ENCODE peak calls at places on chromosomes 7 and 10, in four cellular contexts. S, Y, L and Z are unnamed samples.

GRCh38 chr7:37297546-37297945 is 151.1 kb downstream of the ELMO1 start:
- ATAC-seq in S (no peak), Y (no peak), L (no peak), Z (peak; percentile 28)

GRCh38 chr10:929965-930364 is 1.5 kb downstream of the LARP4B start:
- ATAC-seq in S (no peak), Y (no peak), L (no peak), Z (no peak)

GRCh38 chr7:109635374-109635773 is 1065.7 kb downstream of the DNAJB9 start:
- ATAC-seq in S (no peak), Y (no peak), L (no peak), Z (no peak)

GRCh38 chr7:28149291-28150101 is 31.1 kb downstream of the JAZF1 start:
- ATAC-seq in S (no peak), Y (no peak), L (no peak), Z (no peak)

GRCh38 chr7:139916717-139917395 is 87.8 kb downstream of the TBXAS1 start:
- ATAC-seq in S (no peak), Y (peak; percentile 20), L (no peak), Z (no peak)

GRCh38 chr7:46912692-46913091 is 669.2 kb downstream of the TNS3 start:
- ATAC-seq in S (no peak), Y (no peak), L (no peak), Z (no peak)

GRCh38 chr10:128324468-128324867 is 198.2 kb upstream of the MKI67 start:
- ATAC-seq in S (no peak), Y (no peak), L (no peak), Z (no peak)

GRCh38 chr7:77238703-77239136 is 39.1 kb upstream of the FGL2 start:
- ATAC-seq in S (peak; percentile 76), Y (no peak), L (no peak), Z (peak; percentile 65)

GRCh38 chr7:151862606-151863381 is 14.1 kb downstream of the PRKAG2 start:
- ATAC-seq in S (no peak), Y (peak; percentile 20), L (peak; percentile 30), Z (no peak)

GRCh38 chr7:151864561-151864960 is 12.4 kb downstream of the PRKAG2 start:
- ATAC-seq in S (no peak), Y (no peak), L (no peak), Z (no peak)

GRCh38 chr7:151865070-151865670 is 11.7 kb downstream of the PRKAG2 start:
- ATAC-seq in S (no peak), Y (no peak), L (no peak), Z (no peak)

GRCh38 chr7:151863386-151864079 is 13.4 kb downstream of the PRKAG2 start:
- ATAC-seq in S (no peak), Y (peak; percentile 77), L (peak; percentile 95), Z (no peak)

DNA sequence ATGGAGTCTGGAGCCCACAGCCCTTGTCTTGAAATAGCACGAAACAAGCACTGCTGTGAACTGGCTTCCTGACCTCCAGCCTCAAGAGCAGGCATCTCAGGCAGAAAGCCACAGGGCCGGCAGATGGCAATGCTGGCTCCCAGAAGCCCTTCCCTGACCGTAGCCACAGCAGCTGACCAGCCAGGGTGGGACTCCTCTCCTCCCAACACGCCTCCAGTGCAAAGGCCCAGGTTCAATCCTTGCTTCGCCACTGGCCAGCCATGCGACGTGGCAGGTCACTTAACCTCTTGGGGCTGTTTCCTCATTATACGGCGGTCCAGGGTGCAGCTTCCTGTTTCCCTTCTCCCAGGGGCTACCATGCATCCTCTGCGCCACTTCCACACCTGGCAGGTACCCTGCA is 12.8 kb downstream of the PRKAG2 start:
- ATAC-seq in S (no peak), Y (peak; percentile 63), L (peak; percentile 51), Z (no peak)
- H3K27ac ChIP-seq in S (peak overlapping the region; percentile 21), Y (no peak overlapping the region), L (no peak overlapping the region), Z (no peak overlapping the region)

DNA sequence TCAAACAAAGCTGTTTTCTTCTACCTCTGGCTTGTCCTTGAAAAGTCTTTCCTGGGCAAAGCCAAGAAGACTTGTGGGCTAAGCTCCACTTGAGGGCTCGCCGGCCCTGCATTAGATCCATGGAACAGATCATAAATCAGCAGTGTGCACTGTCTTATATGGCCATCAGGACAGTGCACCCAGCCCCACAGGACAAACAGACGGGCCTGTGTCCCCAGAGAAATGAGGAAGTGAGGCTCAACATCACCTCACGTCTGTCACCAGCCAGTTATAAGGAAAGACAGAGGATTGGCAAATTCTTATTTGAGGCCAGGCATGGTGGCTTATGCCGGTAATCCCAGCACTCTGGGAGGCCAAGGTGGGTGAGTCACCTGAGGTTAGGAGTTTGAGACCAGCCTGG is 12.3 kb upstream of the IFT22 start:
- ATAC-seq in S (no peak), Y (no peak), L (no peak), Z (no peak)
- TF ChIP-seq CTCF in S (no peak), Y (no peak), L (no peak), Z (no peak)

GRCh38 chr7:131471605-131472004 is 84.8 kb downstream of the PODXL start:
- ATAC-seq in S (no peak), Y (no peak), L (no peak), Z (no peak)
- TF ChIP-seq EP300 in S (no peak), Y (no peak), L (no peak), Z (no peak)

GRCh38 chr10:92696606-92697383 is 7.0 kb downstream of the HHEX start:
- ATAC-seq in S (no peak), Y (peak; percentile 63), L (peak; percentile 59), Z (no peak)
- H3K27ac ChIP-seq in S (no peak overlapping the region), Y (peak overlapping the region; percentile 94), L (peak overlapping the region; percentile 79), Z (peak overlapping the region; percentile 38)

DNA sequence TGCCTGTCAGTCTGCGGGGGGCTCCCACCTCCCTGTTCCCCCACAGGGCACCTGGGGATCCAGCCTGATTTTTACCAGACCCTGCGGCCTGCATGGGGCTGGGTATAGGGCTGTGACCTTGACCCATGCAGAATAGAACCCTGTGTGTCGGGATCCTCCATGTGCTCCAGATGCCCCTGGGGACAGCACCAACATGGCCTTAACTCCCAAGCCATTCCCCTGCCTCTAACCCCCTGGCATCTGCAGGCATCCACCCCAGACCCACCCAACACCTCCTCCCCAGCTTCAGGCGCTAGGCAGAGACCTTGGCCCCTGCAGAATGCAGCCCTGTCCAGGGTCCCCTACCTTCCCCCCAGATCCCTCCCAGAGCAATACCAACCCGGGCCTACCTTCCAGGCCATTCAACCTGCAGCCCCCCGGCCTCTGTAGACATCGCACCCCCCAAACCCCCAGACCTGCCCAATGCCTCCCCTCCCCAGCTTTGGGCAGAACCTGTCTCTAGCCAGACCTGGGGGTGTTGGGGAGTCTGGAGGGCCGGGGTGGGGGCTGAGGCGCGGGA is 770 bp upstream of the ELN start:
- ATAC-seq in S (peak; percentile 1), Y (peak; percentile 58), L (peak; percentile 54), Z (peak; percentile 9)
- TF ChIP-seq CTCF in S (no peak), Y (no peak), L (no peak), Z (no peak)

GRCh38 chr7:148939128-148939747 is 55.1 kb upstream of the EZH2 start:
- ATAC-seq in S (no peak), Y (no peak), L (no peak), Z (no peak)

GRCh38 chr7:148944935-148945934 is 61.1 kb upstream of the EZH2 start:
- ATAC-seq in S (peak; percentile 8), Y (no peak), L (peak; percentile 14), Z (no peak)

GRCh38 chr7:148940702-148941597 is 56.9 kb upstream of the EZH2 start:
- ATAC-seq in S (peak; percentile 95), Y (peak; percentile 85), L (peak; percentile 87), Z (peak; percentile 94)

GRCh38 chr7:148941598-148942280 is 57.6 kb upstream of the EZH2 start:
- ATAC-seq in S (peak; percentile 85), Y (peak; percentile 91), L (peak; percentile 89), Z (peak; percentile 30)
- TF ChIP-seq EP300 in S (no peak), Y (no peak), L (no peak), Z (no peak)

GRCh38 chr7:75869776-75870379 is 9.0 kb upstream of the RHBDD2 start:
- ATAC-seq in S (no peak), Y (no peak), L (no peak), Z (no peak)
- H3K27ac ChIP-seq in S (no peak overlapping the region), Y (no peak overlapping the region), L (no peak overlapping the region), Z (no peak overlapping the region)

GRCh38 chr7:112646787-112647186 is 143.4 kb downstream of the TMEM168 start:
- ATAC-seq in S (no peak), Y (no peak), L (no peak), Z (no peak)
- TF ChIP-seq CTCF in S (no peak), Y (no peak), L (no peak), Z (no peak)

GRCh38 chr7:1062296-1063294 is 18.2 kb downstream of the GPR146 start:
- ATAC-seq in S (no peak), Y (no peak), L (no peak), Z (no peak)
- TF ChIP-seq EP300 in S (no peak), Y (no peak), L (no peak), Z (no peak)